ENCODE peak calls at places on chromosomes 12 and 14, in five cellular contexts. One of them, this sample, is unnamed.

GRCh38 chr14:104845834-104846441 is 19.1 kb upstream of the CEP170B start:
- DNase-seq in stimulated activated naive B cell treated with anti-CD40 and anti-IgM and Interleukin-4, amounts not matched to agents 10 μg/mL and 1 μg/mL and 100 μg/mL, for 72 hours: no peak
- DNase-seq in activated T-cell treated with anti-CD3 and anti-CD28 coated beads, Interleukin-2, amount 50 U/mL, for 72 hours: no peak
- DNase-seq in fibroblast of lung: no peak
- DNase-seq in HCT116: no peak
- DNase-seq in this sample: no peak

GRCh38 chr14:90330203-90331196 is 1.2 kb downstream of the NRDE2 start:
- DNase-seq in fibroblast of lung: no peak
- DNase-seq in HCT116: no peak
- DNase-seq in stimulated activated naive B cell treated with anti-CD40 and anti-IgM and Interleukin-4, amounts not matched to agents 10 μg/mL and 1 μg/mL and 100 μg/mL, for 72 hours: no peak
- DNase-seq in activated T-cell treated with anti-CD3 and anti-CD28 coated beads, Interleukin-2, amount 50 U/mL, for 72 hours: no peak
- DNase-seq in this sample: no peak

GRCh38 chr14:60931206-60931605 is 49.7 kb downstream of the TRMT5 start:
- DNase-seq in HCT116: no peak
- DNase-seq in fibroblast of lung: peak; percentile 30
- DNase-seq in activated T-cell treated with anti-CD3 and anti-CD28 coated beads, Interleukin-2, amount 50 U/mL, for 72 hours: no peak
- DNase-seq in stimulated activated naive B cell treated with anti-CD40 and anti-IgM and Interleukin-4, amounts not matched to agents 10 μg/mL and 1 μg/mL and 100 μg/mL, for 72 hours: no peak
- DNase-seq in this sample: no peak

GRCh38 chr12:62435337-62436163 is 31.1 kb upstream of the MON2 start:
- DNase-seq in HCT116: no peak
- DNase-seq in stimulated activated naive B cell treated with anti-CD40 and anti-IgM and Interleukin-4, amounts not matched to agents 10 μg/mL and 1 μg/mL and 100 μg/mL, for 72 hours: peak; percentile 17
- DNase-seq in fibroblast of lung: peak; percentile 59
- DNase-seq in activated T-cell treated with anti-CD3 and anti-CD28 coated beads, Interleukin-2, amount 50 U/mL, for 72 hours: peak; percentile 37
- DNase-seq in this sample: no peak

GRCh38 chr12:113359133-113359938 is 949 bp downstream of the PLBD2 start:
- DNase-seq in activated T-cell treated with anti-CD3 and anti-CD28 coated beads, Interleukin-2, amount 50 U/mL, for 72 hours: no peak
- DNase-seq in HCT116: no peak
- DNase-seq in stimulated activated naive B cell treated with anti-CD40 and anti-IgM and Interleukin-4, amounts not matched to agents 10 μg/mL and 1 μg/mL and 100 μg/mL, for 72 hours: peak; percentile 18
- DNase-seq in fibroblast of lung: peak; percentile 30
- DNase-seq in this sample: no peak

GRCh38 chr12:116607039-116607438 is 47.9 kb downstream of the MAP1LC3B2 start:
- DNase-seq in activated T-cell treated with anti-CD3 and anti-CD28 coated beads, Interleukin-2, amount 50 U/mL, for 72 hours: no peak
- DNase-seq in stimulated activated naive B cell treated with anti-CD40 and anti-IgM and Interleukin-4, amounts not matched to agents 10 μg/mL and 1 μg/mL and 100 μg/mL, for 72 hours: no peak
- DNase-seq in HCT116: no peak
- DNase-seq in fibroblast of lung: no peak
- DNase-seq in this sample: no peak

GRCh38 chr12:8499616-8500015 is 13.7 kb upstream of the CLEC4D start:
- DNase-seq in fibroblast of lung: no peak
- DNase-seq in HCT116: no peak
- DNase-seq in stimulated activated naive B cell treated with anti-CD40 and anti-IgM and Interleukin-4, amounts not matched to agents 10 μg/mL and 1 μg/mL and 100 μg/mL, for 72 hours: no peak
- DNase-seq in activated T-cell treated with anti-CD3 and anti-CD28 coated beads, Interleukin-2, amount 50 U/mL, for 72 hours: no peak
- DNase-seq in this sample: no peak

GRCh38 chr12:10075451-10075850 is 23.3 kb downstream of the CLEC1A start:
- DNase-seq in activated T-cell treated with anti-CD3 and anti-CD28 coated beads, Interleukin-2, amount 50 U/mL, for 72 hours: no peak
- DNase-seq in fibroblast of lung: no peak
- DNase-seq in HCT116: no peak
- DNase-seq in stimulated activated naive B cell treated with anti-CD40 and anti-IgM and Interleukin-4, amounts not matched to agents 10 μg/mL and 1 μg/mL and 100 μg/mL, for 72 hours: no peak
- DNase-seq in this sample: no peak

GRCh38 chr14:101055106-101055662 is 151.7 kb upstream of the RTL1 start:
- DNase-seq in fibroblast of lung: no peak
- DNase-seq in stimulated activated naive B cell treated with anti-CD40 and anti-IgM and Interleukin-4, amounts not matched to agents 10 μg/mL and 1 μg/mL and 100 μg/mL, for 72 hours: no peak
- DNase-seq in HCT116: no peak
- DNase-seq in activated T-cell treated with anti-CD3 and anti-CD28 coated beads, Interleukin-2, amount 50 U/mL, for 72 hours: no peak
- DNase-seq in this sample: no peak

GRCh38 chr12:34390846-34391700 is 368.8 kb downstream of the ALG10 start:
- DNase-seq in stimulated activated naive B cell treated with anti-CD40 and anti-IgM and Interleukin-4, amounts not matched to agents 10 μg/mL and 1 μg/mL and 100 μg/mL, for 72 hours: no peak
- DNase-seq in HCT116: no peak
- DNase-seq in activated T-cell treated with anti-CD3 and anti-CD28 coated beads, Interleukin-2, amount 50 U/mL, for 72 hours: no peak
- DNase-seq in fibroblast of lung: no peak
- DNase-seq in this sample: no peak

GRCh38 chr12:65152586-65152985 is 16.8 kb upstream of the LEMD3 start:
- DNase-seq in stimulated activated naive B cell treated with anti-CD40 and anti-IgM and Interleukin-4, amounts not matched to agents 10 μg/mL and 1 μg/mL and 100 μg/mL, for 72 hours: no peak
- DNase-seq in HCT116: no peak
- DNase-seq in fibroblast of lung: peak; percentile 5
- DNase-seq in activated T-cell treated with anti-CD3 and anti-CD28 coated beads, Interleukin-2, amount 50 U/mL, for 72 hours: no peak
- DNase-seq in this sample: no peak

GRCh38 chr14:85308531-85309300 is 221.2 kb upstream of the FLRT2 start:
- DNase-seq in HCT116: no peak
- DNase-seq in activated T-cell treated with anti-CD3 and anti-CD28 coated beads, Interleukin-2, amount 50 U/mL, for 72 hours: no peak
- DNase-seq in fibroblast of lung: no peak
- DNase-seq in stimulated activated naive B cell treated with anti-CD40 and anti-IgM and Interleukin-4, amounts not matched to agents 10 μg/mL and 1 μg/mL and 100 μg/mL, for 72 hours: no peak
- DNase-seq in this sample: peak; percentile 55

GRCh38 chr14:54219281-54220121 is 177.3 kb upstream of the CDKN3 start:
- DNase-seq in activated T-cell treated with anti-CD3 and anti-CD28 coated beads, Interleukin-2, amount 50 U/mL, for 72 hours: no peak
- DNase-seq in fibroblast of lung: no peak
- DNase-seq in stimulated activated naive B cell treated with anti-CD40 and anti-IgM and Interleukin-4, amounts not matched to agents 10 μg/mL and 1 μg/mL and 100 μg/mL, for 72 hours: no peak
- DNase-seq in HCT116: no peak
- DNase-seq in this sample: no peak

GRCh38 chr14:43640718-43641267 is 866.3 kb downstream of the FSCB start:
- DNase-seq in activated T-cell treated with anti-CD3 and anti-CD28 coated beads, Interleukin-2, amount 50 U/mL, for 72 hours: no peak
- DNase-seq in stimulated activated naive B cell treated with anti-CD40 and anti-IgM and Interleukin-4, amounts not matched to agents 10 μg/mL and 1 μg/mL and 100 μg/mL, for 72 hours: no peak
- DNase-seq in HCT116: no peak
- DNase-seq in fibroblast of lung: no peak
- DNase-seq in this sample: no peak

GRCh38 chr14:77036484-77037337 is 8.2 kb upstream of the IRF2BPL start:
- DNase-seq in HCT116: no peak
- DNase-seq in stimulated activated naive B cell treated with anti-CD40 and anti-IgM and Interleukin-4, amounts not matched to agents 10 μg/mL and 1 μg/mL and 100 μg/mL, for 72 hours: no peak
- DNase-seq in fibroblast of lung: no peak
- DNase-seq in activated T-cell treated with anti-CD3 and anti-CD28 coated beads, Interleukin-2, amount 50 U/mL, for 72 hours: no peak
- DNase-seq in this sample: no peak

GRCh38 chr14:95314609-95315008 is 5.1 kb downstream of the CLMN start:
- DNase-seq in fibroblast of lung: peak; percentile 4
- DNase-seq in stimulated activated naive B cell treated with anti-CD40 and anti-IgM and Interleukin-4, amounts not matched to agents 10 μg/mL and 1 μg/mL and 100 μg/mL, for 72 hours: peak; percentile 51
- DNase-seq in HCT116: no peak
- DNase-seq in activated T-cell treated with anti-CD3 and anti-CD28 coated beads, Interleukin-2, amount 50 U/mL, for 72 hours: peak; percentile 72
- DNase-seq in this sample: no peak

GRCh38 chr12:55818140-55818728 is 393 bp downstream of the ORMDL2 start:
- DNase-seq in activated T-cell treated with anti-CD3 and anti-CD28 coated beads, Interleukin-2, amount 50 U/mL, for 72 hours: no peak
- DNase-seq in HCT116: no peak
- DNase-seq in fibroblast of lung: peak; percentile 23
- DNase-seq in stimulated activated naive B cell treated with anti-CD40 and anti-IgM and Interleukin-4, amounts not matched to agents 10 μg/mL and 1 μg/mL and 100 μg/mL, for 72 hours: no peak
- DNase-seq in this sample: no peak

GRCh38 chr12:13534645-13535398 is 338.3 kb downstream of the EMP1 start:
- DNase-seq in stimulated activated naive B cell treated with anti-CD40 and anti-IgM and Interleukin-4, amounts not matched to agents 10 μg/mL and 1 μg/mL and 100 μg/mL, for 72 hours: peak; percentile 31
- DNase-seq in HCT116: peak; percentile 51
- DNase-seq in fibroblast of lung: peak; percentile 20
- DNase-seq in activated T-cell treated with anti-CD3 and anti-CD28 coated beads, Interleukin-2, amount 50 U/mL, for 72 hours: peak; percentile 68
- DNase-seq in this sample: no peak

GRCh38 chr12:96427269-96427729 is 27.1 kb upstream of the CDK17 start:
- DNase-seq in fibroblast of lung: peak; percentile 100
- DNase-seq in stimulated activated naive B cell treated with anti-CD40 and anti-IgM and Interleukin-4, amounts not matched to agents 10 μg/mL and 1 μg/mL and 100 μg/mL, for 72 hours: no peak
- DNase-seq in activated T-cell treated with anti-CD3 and anti-CD28 coated beads, Interleukin-2, amount 50 U/mL, for 72 hours: peak; percentile 62
- DNase-seq in HCT116: peak; percentile 54
- DNase-seq in this sample: peak; percentile 100

GRCh38 chr12:30977537-30978349 is 51.2 kb downstream of the TSPAN11 start:
- DNase-seq in fibroblast of lung: no peak
- DNase-seq in stimulated activated naive B cell treated with anti-CD40 and anti-IgM and Interleukin-4, amounts not matched to agents 10 μg/mL and 1 μg/mL and 100 μg/mL, for 72 hours: no peak
- DNase-seq in HCT116: no peak
- DNase-seq in activated T-cell treated with anti-CD3 and anti-CD28 coated beads, Interleukin-2, amount 50 U/mL, for 72 hours: no peak
- DNase-seq in this sample: no peak

GRCh38 chr12:65278576-65279386 is at the start of gene MSRB3:
- DNase-seq in stimulated activated naive B cell treated with anti-CD40 and anti-IgM and Interleukin-4, amounts not matched to agents 10 μg/mL and 1 μg/mL and 100 μg/mL, for 72 hours: peak; percentile 6
- DNase-seq in HCT116: peak; percentile 19
- DNase-seq in activated T-cell treated with anti-CD3 and anti-CD28 coated beads, Interleukin-2, amount 50 U/mL, for 72 hours: peak; percentile 32
- DNase-seq in fibroblast of lung: peak; percentile 81
- DNase-seq in this sample: no peak

GRCh38 chr12:6089041-6089823 is 35.2 kb downstream of the VWF start:
- DNase-seq in HCT116: peak; percentile 77
- DNase-seq in fibroblast of lung: peak; percentile 75
- DNase-seq in activated T-cell treated with anti-CD3 and anti-CD28 coated beads, Interleukin-2, amount 50 U/mL, for 72 hours: no peak
- DNase-seq in stimulated activated naive B cell treated with anti-CD40 and anti-IgM and Interleukin-4, amounts not matched to agents 10 μg/mL and 1 μg/mL and 100 μg/mL, for 72 hours: no peak
- DNase-seq in this sample: no peak

GRCh38 chr14:51677276-51677675 is 25.6 kb downstream of the FRMD6 start:
- DNase-seq in fibroblast of lung: peak; percentile 84
- DNase-seq in stimulated activated naive B cell treated with anti-CD40 and anti-IgM and Interleukin-4, amounts not matched to agents 10 μg/mL and 1 μg/mL and 100 μg/mL, for 72 hours: no peak
- DNase-seq in activated T-cell treated with anti-CD3 and anti-CD28 coated beads, Interleukin-2, amount 50 U/mL, for 72 hours: no peak
- DNase-seq in HCT116: no peak
- DNase-seq in this sample: no peak

GRCh38 chr14:101808020-101808641 is 46.6 kb downstream of the PPP2R5C start:
- DNase-seq in activated T-cell treated with anti-CD3 and anti-CD28 coated beads, Interleukin-2, amount 50 U/mL, for 72 hours: no peak
- DNase-seq in HCT116: no peak
- DNase-seq in stimulated activated naive B cell treated with anti-CD40 and anti-IgM and Interleukin-4, amounts not matched to agents 10 μg/mL and 1 μg/mL and 100 μg/mL, for 72 hours: no peak
- DNase-seq in fibroblast of lung: no peak
- DNase-seq in this sample: no peak

GRCh38 chr14:93086441-93087055 is 29.2 kb downstream of the ITPK1 start:
- DNase-seq in stimulated activated naive B cell treated with anti-CD40 and anti-IgM and Interleukin-4, amounts not matched to agents 10 μg/mL and 1 μg/mL and 100 μg/mL, for 72 hours: no peak
- DNase-seq in fibroblast of lung: no peak
- DNase-seq in HCT116: no peak
- DNase-seq in activated T-cell treated with anti-CD3 and anti-CD28 coated beads, Interleukin-2, amount 50 U/mL, for 72 hours: peak; percentile 31
- DNase-seq in this sample: no peak

GRCh38 chr12:107917912-107918800 is 143.7 kb downstream of the ASCL4 start:
- DNase-seq in stimulated activated naive B cell treated with anti-CD40 and anti-IgM and Interleukin-4, amounts not matched to agents 10 μg/mL and 1 μg/mL and 100 μg/mL, for 72 hours: no peak
- DNase-seq in activated T-cell treated with anti-CD3 and anti-CD28 coated beads, Interleukin-2, amount 50 U/mL, for 72 hours: peak; percentile 3
- DNase-seq in HCT116: peak; percentile 32
- DNase-seq in fibroblast of lung: peak; percentile 4
- DNase-seq in this sample: no peak

GRCh38 chr12:120851939-120852338 is 52.2 kb downstream of the SPPL3 start:
- DNase-seq in stimulated activated naive B cell treated with anti-CD40 and anti-IgM and Interleukin-4, amounts not matched to agents 10 μg/mL and 1 μg/mL and 100 μg/mL, for 72 hours: no peak
- DNase-seq in fibroblast of lung: no peak
- DNase-seq in HCT116: no peak
- DNase-seq in activated T-cell treated with anti-CD3 and anti-CD28 coated beads, Interleukin-2, amount 50 U/mL, for 72 hours: no peak
- DNase-seq in this sample: no peak

GRCh38 chr14:71662291-71662790 is 269.9 kb upstream of the RGS6 start:
- DNase-seq in HCT116: no peak
- DNase-seq in stimulated activated naive B cell treated with anti-CD40 and anti-IgM and Interleukin-4, amounts not matched to agents 10 μg/mL and 1 μg/mL and 100 μg/mL, for 72 hours: no peak
- DNase-seq in fibroblast of lung: no peak
- DNase-seq in activated T-cell treated with anti-CD3 and anti-CD28 coated beads, Interleukin-2, amount 50 U/mL, for 72 hours: no peak
- DNase-seq in this sample: no peak

GRCh38 chr12:19035552-19035951 is 94.0 kb upstream of the PLEKHA5 start:
- DNase-seq in stimulated activated naive B cell treated with anti-CD40 and anti-IgM and Interleukin-4, amounts not matched to agents 10 μg/mL and 1 μg/mL and 100 μg/mL, for 72 hours: no peak
- DNase-seq in activated T-cell treated with anti-CD3 and anti-CD28 coated beads, Interleukin-2, amount 50 U/mL, for 72 hours: no peak
- DNase-seq in HCT116: no peak
- DNase-seq in fibroblast of lung: peak; percentile 87
- DNase-seq in this sample: no peak

GRCh38 chr12:75000120-75000519 is 209.5 kb downstream of the KCNC2 start:
- DNase-seq in activated T-cell treated with anti-CD3 and anti-CD28 coated beads, Interleukin-2, amount 50 U/mL, for 72 hours: no peak
- DNase-seq in fibroblast of lung: no peak
- DNase-seq in HCT116: no peak
- DNase-seq in stimulated activated naive B cell treated with anti-CD40 and anti-IgM and Interleukin-4, amounts not matched to agents 10 μg/mL and 1 μg/mL and 100 μg/mL, for 72 hours: no peak
- DNase-seq in this sample: no peak

GRCh38 chr12:123720141-123720814 is 8.1 kb downstream of the ATP6V0A2 start:
- DNase-seq in stimulated activated naive B cell treated with anti-CD40 and anti-IgM and Interleukin-4, amounts not matched to agents 10 μg/mL and 1 μg/mL and 100 μg/mL, for 72 hours: no peak
- DNase-seq in fibroblast of lung: no peak
- DNase-seq in activated T-cell treated with anti-CD3 and anti-CD28 coated beads, Interleukin-2, amount 50 U/mL, for 72 hours: no peak
- DNase-seq in HCT116: no peak
- DNase-seq in this sample: no peak

GRCh38 chr14:81164167-81164774 is 56.5 kb downstream of the GTF2A1 start:
- DNase-seq in fibroblast of lung: peak; percentile 75
- DNase-seq in HCT116: peak; percentile 83
- DNase-seq in stimulated activated naive B cell treated with anti-CD40 and anti-IgM and Interleukin-4, amounts not matched to agents 10 μg/mL and 1 μg/mL and 100 μg/mL, for 72 hours: peak; percentile 17
- DNase-seq in activated T-cell treated with anti-CD3 and anti-CD28 coated beads, Interleukin-2, amount 50 U/mL, for 72 hours: peak; percentile 74
- DNase-seq in this sample: no peak

GRCh38 chr12:91335724-91336123 is 153.1 kb upstream of the DCN start:
- DNase-seq in activated T-cell treated with anti-CD3 and anti-CD28 coated beads, Interleukin-2, amount 50 U/mL, for 72 hours: no peak
- DNase-seq in stimulated activated naive B cell treated with anti-CD40 and anti-IgM and Interleukin-4, amounts not matched to agents 10 μg/mL and 1 μg/mL and 100 μg/mL, for 72 hours: no peak
- DNase-seq in HCT116: no peak
- DNase-seq in fibroblast of lung: no peak
- DNase-seq in this sample: no peak

This sample was measured in glomerular endothelial cell.